ENCODE peak calls at places on chromosomes 5 and 9, in nine cellular contexts. One of them, this sample, is unnamed.

GRCh38 chr9:129436751-129437625 is 183.9 kb downstream of the C9orf50 start:
- DNase-seq in osteocyte: no peak
- DNase-seq in Calu3: peak; percentile 24
- DNase-seq in lower leg skin: no peak
- DNase-seq in H1: no peak
- DNase-seq in CD8-positive, alpha-beta T cell: peak; percentile 40
- DNase-seq in mucosa of descending colon: peak; percentile 64
- DNase-seq in cardiac muscle cell: peak; percentile 89
- DNase-seq in dorsolateral prefrontal cortex: peak; percentile 75
- DNase-seq in this sample: no peak

GRCh38 chr9:71638627-71639026 is 129.7 kb downstream of the CEMIP2 start:
- DNase-seq in dorsolateral prefrontal cortex: no peak
- DNase-seq in lower leg skin: peak; percentile 49
- DNase-seq in H1: no peak
- DNase-seq in Calu3: no peak
- DNase-seq in mucosa of descending colon: no peak
- DNase-seq in cardiac muscle cell: no peak
- DNase-seq in osteocyte: no peak
- DNase-seq in CD8-positive, alpha-beta T cell: no peak
- DNase-seq in this sample: no peak

GRCh38 chr9:749712-750111 is 91.8 kb upstream of the DMRT1 start:
- DNase-seq in H1: no peak
- DNase-seq in mucosa of descending colon: no peak
- DNase-seq in osteocyte: no peak
- DNase-seq in cardiac muscle cell: no peak
- DNase-seq in lower leg skin: no peak
- DNase-seq in dorsolateral prefrontal cortex: no peak
- DNase-seq in CD8-positive, alpha-beta T cell: no peak
- DNase-seq in Calu3: no peak
- DNase-seq in this sample: no peak

GRCh38 chr5:58188287-58188651 is 271.6 kb downstream of the PLK2 start:
- DNase-seq in dorsolateral prefrontal cortex: no peak
- DNase-seq in mucosa of descending colon: no peak
- DNase-seq in osteocyte: no peak
- DNase-seq in cardiac muscle cell: peak; percentile 1
- DNase-seq in Calu3: peak; percentile 55
- DNase-seq in lower leg skin: no peak
- DNase-seq in CD8-positive, alpha-beta T cell: no peak
- DNase-seq in H1: no peak
- DNase-seq in this sample: no peak

GRCh38 chr9:69027355-69028097 is 8.0 kb upstream of the FXN start:
- DNase-seq in cardiac muscle cell: peak; percentile 73
- DNase-seq in lower leg skin: no peak
- DNase-seq in Calu3: peak; percentile 33
- DNase-seq in dorsolateral prefrontal cortex: no peak
- DNase-seq in osteocyte: no peak
- DNase-seq in mucosa of descending colon: no peak
- DNase-seq in H1: no peak
- DNase-seq in CD8-positive, alpha-beta T cell: peak; percentile 25
- DNase-seq in this sample: no peak

GRCh38 chr5:80865547-80865946 is 94.6 kb upstream of the RASGRF2 start:
- DNase-seq in lower leg skin: no peak
- DNase-seq in osteocyte: no peak
- DNase-seq in H1: no peak
- DNase-seq in cardiac muscle cell: no peak
- DNase-seq in CD8-positive, alpha-beta T cell: no peak
- DNase-seq in Calu3: no peak
- DNase-seq in dorsolateral prefrontal cortex: no peak
- DNase-seq in mucosa of descending colon: no peak
- DNase-seq in this sample: no peak

GRCh38 chr9:37776328-37776727 is 8.5 kb downstream of the EXOSC3 start:
- DNase-seq in mucosa of descending colon: no peak
- DNase-seq in CD8-positive, alpha-beta T cell: no peak
- DNase-seq in Calu3: no peak
- DNase-seq in cardiac muscle cell: no peak
- DNase-seq in H1: no peak
- DNase-seq in dorsolateral prefrontal cortex: no peak
- DNase-seq in lower leg skin: no peak
- DNase-seq in osteocyte: no peak
- DNase-seq in this sample: no peak

GRCh38 chr5:2719332-2719731 is 32.1 kb downstream of the IRX2 start:
- DNase-seq in cardiac muscle cell: no peak
- DNase-seq in lower leg skin: no peak
- DNase-seq in osteocyte: no peak
- DNase-seq in mucosa of descending colon: no peak
- DNase-seq in dorsolateral prefrontal cortex: no peak
- DNase-seq in CD8-positive, alpha-beta T cell: no peak
- DNase-seq in Calu3: no peak
- DNase-seq in H1: no peak
- DNase-seq in this sample: no peak

GRCh38 chr5:36874465-36874864 is 2.1 kb upstream of the NIPBL start:
- DNase-seq in osteocyte: no peak
- DNase-seq in CD8-positive, alpha-beta T cell: no peak
- DNase-seq in cardiac muscle cell: peak; percentile 3
- DNase-seq in dorsolateral prefrontal cortex: no peak
- DNase-seq in H1: no peak
- DNase-seq in Calu3: no peak
- DNase-seq in lower leg skin: no peak
- DNase-seq in mucosa of descending colon: no peak
- DNase-seq in this sample: no peak

GRCh38 chr5:168874713-168875380 is 295.7 kb upstream of the PANK3 start:
- DNase-seq in cardiac muscle cell: no peak
- DNase-seq in lower leg skin: no peak
- DNase-seq in mucosa of descending colon: no peak
- DNase-seq in osteocyte: no peak
- DNase-seq in H1: peak; percentile 23
- DNase-seq in Calu3: peak; percentile 19
- DNase-seq in CD8-positive, alpha-beta T cell: no peak
- DNase-seq in dorsolateral prefrontal cortex: no peak
- DNase-seq in this sample: no peak

GRCh38 chr9:98226516-98226915 is 28.9 kb downstream of the TBC1D2 start:
- DNase-seq in mucosa of descending colon: no peak
- DNase-seq in lower leg skin: no peak
- DNase-seq in H1: no peak
- DNase-seq in CD8-positive, alpha-beta T cell: no peak
- DNase-seq in dorsolateral prefrontal cortex: no peak
- DNase-seq in Calu3: no peak
- DNase-seq in osteocyte: no peak
- DNase-seq in cardiac muscle cell: no peak
- DNase-seq in this sample: no peak

GRCh38 chr5:135129307-135129706 is 95.3 kb upstream of the PITX1 start:
- DNase-seq in mucosa of descending colon: no peak
- DNase-seq in cardiac muscle cell: no peak
- DNase-seq in CD8-positive, alpha-beta T cell: no peak
- DNase-seq in lower leg skin: no peak
- DNase-seq in osteocyte: no peak
- DNase-seq in H1: no peak
- DNase-seq in Calu3: peak; percentile 46
- DNase-seq in dorsolateral prefrontal cortex: no peak
- DNase-seq in this sample: no peak

DNA sequence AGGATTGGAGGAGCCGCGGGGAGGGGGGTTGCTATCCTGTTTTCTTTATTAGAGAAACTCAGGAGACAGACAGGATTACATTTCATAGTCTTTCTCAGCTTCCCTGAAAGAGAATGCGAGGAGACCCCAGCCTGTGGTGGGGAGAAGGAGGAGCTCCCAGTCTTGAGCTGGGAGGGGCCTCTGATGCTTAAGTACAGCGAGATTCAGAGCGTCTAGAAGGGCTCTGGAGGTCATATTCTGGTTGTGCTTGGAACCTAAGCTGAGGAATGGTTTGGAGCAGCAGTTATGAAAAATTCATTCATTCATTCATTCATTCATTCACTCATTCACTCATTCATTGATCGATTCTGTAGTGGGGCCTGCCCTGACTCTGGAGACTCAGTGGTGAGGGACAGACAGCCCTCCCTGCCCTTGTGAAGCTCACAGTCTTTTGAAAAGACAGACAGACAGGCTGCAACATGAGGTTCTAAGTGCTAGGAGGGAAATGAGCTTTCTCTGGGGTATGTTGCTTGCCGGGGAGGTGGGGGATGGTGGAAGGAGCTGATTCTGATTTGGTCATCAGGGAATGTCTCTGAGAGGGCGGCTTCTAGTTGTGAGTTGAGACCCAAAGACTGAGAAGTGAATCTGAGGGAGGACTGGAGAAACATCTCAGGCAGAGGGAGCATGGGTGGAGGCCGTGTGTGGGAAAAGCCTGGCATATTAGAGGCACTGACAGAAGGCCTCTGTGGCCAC is 2.5 kb upstream of the SPRY4 start:
- DNase-seq in Calu3: no peak
- DNase-seq in dorsolateral prefrontal cortex: no peak
- DNase-seq in lower leg skin: no peak
- DNase-seq in mucosa of descending colon: no peak
- DNase-seq in CD8-positive, alpha-beta T cell: no peak
- DNase-seq in H1: no peak
- DNase-seq in cardiac muscle cell: no peak
- DNase-seq in osteocyte: no peak
- DNase-seq in this sample: no peak
- TF ChIP-seq CTCF in Calu3: no peak
- TF ChIP-seq CTCF in dorsolateral prefrontal cortex: no peak
- TF ChIP-seq CTCF in lower leg skin: no peak
- TF ChIP-seq CTCF in mucosa of descending colon: no peak
- TF ChIP-seq CTCF in CD8-positive, alpha-beta T cell: no peak
- TF ChIP-seq CTCF in H1: no peak
- TF ChIP-seq CTCF in cardiac muscle cell: no peak
- TF ChIP-seq CTCF in osteocyte: peak; percentile 35
- TF ChIP-seq CTCF in this sample: no peak

GRCh38 chr9:123365287-123365880 is 9.4 kb downstream of the CRB2 start:
- DNase-seq in CD8-positive, alpha-beta T cell: no peak
- DNase-seq in dorsolateral prefrontal cortex: no peak
- DNase-seq in cardiac muscle cell: no peak
- DNase-seq in H1: no peak
- DNase-seq in mucosa of descending colon: no peak
- DNase-seq in osteocyte: no peak
- DNase-seq in Calu3: no peak
- DNase-seq in lower leg skin: no peak
- DNase-seq in this sample: no peak
- TF ChIP-seq CTCF in CD8-positive, alpha-beta T cell: no peak
- TF ChIP-seq CTCF in dorsolateral prefrontal cortex: no peak
- TF ChIP-seq CTCF in cardiac muscle cell: peak; percentile 33
- TF ChIP-seq CTCF in H1: peak; percentile 58
- TF ChIP-seq CTCF in mucosa of descending colon: no peak
- TF ChIP-seq CTCF in osteocyte: no peak
- TF ChIP-seq CTCF in Calu3: no peak
- TF ChIP-seq CTCF in lower leg skin: no peak
- TF ChIP-seq CTCF in this sample: peak; percentile 61

GRCh38 chr9:133202688-133203453 is 6.2 kb downstream of the OBP2B start:
- DNase-seq in mucosa of descending colon: no peak
- DNase-seq in H1: no peak
- DNase-seq in lower leg skin: no peak
- DNase-seq in CD8-positive, alpha-beta T cell: no peak
- DNase-seq in dorsolateral prefrontal cortex: no peak
- DNase-seq in osteocyte: peak; percentile 76
- DNase-seq in Calu3: no peak
- DNase-seq in cardiac muscle cell: no peak
- DNase-seq in this sample: peak; percentile 37

GRCh38 chr9:133200631-133201030 is 8.4 kb downstream of the OBP2B start:
- DNase-seq in osteocyte: no peak
- DNase-seq in lower leg skin: no peak
- DNase-seq in dorsolateral prefrontal cortex: no peak
- DNase-seq in CD8-positive, alpha-beta T cell: no peak
- DNase-seq in mucosa of descending colon: no peak
- DNase-seq in cardiac muscle cell: no peak
- DNase-seq in H1: no peak
- DNase-seq in Calu3: no peak
- DNase-seq in this sample: no peak

GRCh38 chr9:133202145-133202513 is 6.9 kb downstream of the OBP2B start:
- DNase-seq in mucosa of descending colon: no peak
- DNase-seq in lower leg skin: no peak
- DNase-seq in cardiac muscle cell: no peak
- DNase-seq in Calu3: no peak
- DNase-seq in H1: no peak
- DNase-seq in dorsolateral prefrontal cortex: no peak
- DNase-seq in osteocyte: peak; percentile 76
- DNase-seq in CD8-positive, alpha-beta T cell: no peak
- DNase-seq in this sample: no peak

GRCh38 chr9:133201424-133202144 is 7.5 kb downstream of the OBP2B start:
- DNase-seq in mucosa of descending colon: no peak
- DNase-seq in CD8-positive, alpha-beta T cell: no peak
- DNase-seq in osteocyte: peak; percentile 75
- DNase-seq in dorsolateral prefrontal cortex: no peak
- DNase-seq in lower leg skin: no peak
- DNase-seq in cardiac muscle cell: no peak
- DNase-seq in H1: no peak
- DNase-seq in Calu3: no peak
- DNase-seq in this sample: no peak

DNA sequence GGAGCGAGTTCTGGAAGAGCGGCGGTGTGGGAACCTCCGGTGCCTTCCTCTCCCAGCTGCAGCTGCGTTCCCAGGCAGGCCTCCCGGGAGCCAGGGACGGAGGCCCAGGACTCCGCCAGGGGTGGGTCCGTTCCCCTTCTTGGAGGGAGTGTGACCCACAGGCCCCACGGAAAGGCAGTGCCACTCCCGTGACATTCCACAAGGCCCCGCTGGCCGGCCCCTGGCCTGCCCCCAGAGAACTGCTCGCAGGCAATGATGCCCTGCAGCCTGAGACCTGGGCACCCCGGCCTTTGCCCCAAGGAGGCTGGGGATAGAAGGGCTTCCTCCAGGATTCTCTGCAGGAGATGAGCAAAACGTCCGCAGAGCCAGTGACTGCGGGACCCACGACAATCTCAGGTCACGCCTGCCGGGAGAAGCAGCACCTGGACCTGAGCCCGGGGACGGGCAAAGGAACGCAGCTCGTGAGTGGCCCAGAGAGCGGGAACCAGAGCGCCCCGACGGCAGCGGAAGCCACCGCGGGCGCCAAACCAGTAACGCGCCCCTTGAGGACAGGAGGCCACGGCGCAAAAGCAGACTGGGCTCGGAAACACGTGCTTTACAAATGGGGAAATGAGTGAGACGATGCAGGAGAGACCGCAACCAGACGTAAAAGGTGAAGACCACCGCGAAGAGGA is 9.3 kb downstream of the OBP2B start:
- DNase-seq in H1: no peak
- DNase-seq in cardiac muscle cell: no peak
- DNase-seq in osteocyte: no peak
- DNase-seq in dorsolateral prefrontal cortex: no peak
- DNase-seq in Calu3: no peak
- DNase-seq in mucosa of descending colon: peak; percentile 61
- DNase-seq in lower leg skin: no peak
- DNase-seq in CD8-positive, alpha-beta T cell: peak; percentile 41
- DNase-seq in this sample: no peak
- TF ChIP-seq CTCF in H1: peak; percentile 54
- TF ChIP-seq CTCF in cardiac muscle cell: no peak
- TF ChIP-seq CTCF in osteocyte: no peak
- TF ChIP-seq CTCF in dorsolateral prefrontal cortex: no peak
- TF ChIP-seq CTCF in Calu3: no peak
- TF ChIP-seq CTCF in mucosa of descending colon: no peak
- TF ChIP-seq CTCF in lower leg skin: no peak
- TF ChIP-seq CTCF in CD8-positive, alpha-beta T cell: no peak
- TF ChIP-seq CTCF in this sample: no peak

DNA sequence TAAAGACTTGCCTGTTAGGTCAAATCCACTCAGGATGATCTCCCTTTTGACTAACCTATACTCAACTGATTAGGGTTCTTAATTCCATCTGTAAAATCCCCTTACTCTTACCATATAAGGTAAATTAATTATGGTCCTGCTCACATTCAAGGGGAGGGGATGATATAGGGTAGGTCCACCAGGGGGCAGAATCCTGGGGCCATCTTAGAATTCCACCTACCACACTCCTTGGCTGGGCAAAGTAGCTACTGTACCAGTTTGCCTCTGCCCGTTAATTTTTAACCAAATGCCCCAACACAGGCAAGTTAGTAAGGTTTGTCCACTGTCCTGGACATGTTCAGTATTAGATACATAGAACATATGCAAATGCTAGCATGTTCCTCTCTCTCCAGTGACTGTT is 262.4 kb downstream of the SEMA5A start:
- DNase-seq in Calu3: no peak
- DNase-seq in dorsolateral prefrontal cortex: no peak
- DNase-seq in cardiac muscle cell: no peak
- DNase-seq in lower leg skin: no peak
- DNase-seq in H1: no peak
- DNase-seq in osteocyte: no peak
- DNase-seq in mucosa of descending colon: no peak
- DNase-seq in CD8-positive, alpha-beta T cell: no peak
- DNase-seq in this sample: no peak
- TF ChIP-seq CTCF in Calu3: no peak
- TF ChIP-seq CTCF in dorsolateral prefrontal cortex: no peak
- TF ChIP-seq CTCF in cardiac muscle cell: no peak
- TF ChIP-seq CTCF in lower leg skin: no peak
- TF ChIP-seq CTCF in H1: no peak
- TF ChIP-seq CTCF in osteocyte: peak; percentile 13
- TF ChIP-seq CTCF in mucosa of descending colon: no peak
- TF ChIP-seq CTCF in CD8-positive, alpha-beta T cell: no peak
- TF ChIP-seq CTCF in this sample: peak; percentile 31